ENCODE peak calls at places on chromosomes 1 and 21, in four cellular contexts. G, Y, F and E are unnamed samples.

GRCh38 chr1:204254031-204254661 is 40.4 kb upstream of the GOLT1A start:
- DNase-seq in G (peak), F (peak), Y (peak), E (peak)

GRCh38 chr21:18251065-18251464 is 6.4 kb downstream of the CHODL start:
- DNase-seq in G (no peak), Y (no peak), F (no peak), E (no peak)

GRCh38 chr1:156246762-156247459 is 945 bp downstream of the PAQR6 start:
- DNase-seq in F (no peak), G (peak), Y (no peak), E (no peak)

GRCh38 chr1:235057385-235058306 is 71.0 kb downstream of the TOMM20 start:
- DNase-seq in Y (no peak), G (no peak), F (no peak), E (no peak)

GRCh38 chr1:100671604-100672003 is 47.9 kb upstream of the VCAM1 start:
- DNase-seq in G (no peak), Y (no peak), F (no peak), E (no peak)

GRCh38 chr1:29122662-29122986 is 1.1 kb downstream of the TMEM200B start:
- DNase-seq in Y (no peak), G (peak), F (peak), E (no peak)

GRCh38 chr1:92909321-92909720 is 51.9 kb downstream of the DIPK1A start:
- DNase-seq in F (no peak), G (no peak), Y (no peak), E (no peak)

GRCh38 chr1:21232044-21232443 is 55.3 kb upstream of the EIF4G3 start:
- DNase-seq in G (no peak), F (no peak), Y (peak), E (no peak)